ENCODE peak calls at places on chromosome 9, in ten cellular contexts. One of them, this sample, is unnamed.

GRCh38 chr9:21110708-21111576 is 30.7 kb downstream of the IFNW1 start:
- DNase-seq in GM12878: peak; percentile 44
- DNase-seq in neuronal stem cell: peak; percentile 76
- DNase-seq in endodermal cell: no peak
- DNase-seq in fibroblast of lung: peak; percentile 62
- DNase-seq in neural progenitor cell: peak; percentile 79
- DNase-seq in PC-3: peak; percentile 79
- DNase-seq in mesendoderm: peak; percentile 85
- DNase-seq in kidney: no peak
- DNase-seq in GM23248: peak; percentile 68
- DNase-seq in this sample: peak; percentile 41

GRCh38 chr9:121298016-121298538 is 30.1 kb downstream of the GSN start:
- DNase-seq in GM12878: no peak
- DNase-seq in neuronal stem cell: peak; percentile 21
- DNase-seq in endodermal cell: peak; percentile 47
- DNase-seq in fibroblast of lung: no peak
- DNase-seq in neural progenitor cell: peak; percentile 19
- DNase-seq in PC-3: no peak
- DNase-seq in mesendoderm: no peak
- DNase-seq in kidney: no peak
- DNase-seq in GM23248: no peak
- DNase-seq in this sample: no peak

GRCh38 chr9:33187519-33188218 is 20.5 kb upstream of the B4GALT1 start:
- DNase-seq in GM12878: no peak
- DNase-seq in neuronal stem cell: no peak
- DNase-seq in endodermal cell: peak; percentile 75
- DNase-seq in fibroblast of lung: peak; percentile 79
- DNase-seq in neural progenitor cell: no peak
- DNase-seq in PC-3: no peak
- DNase-seq in mesendoderm: peak; percentile 55
- DNase-seq in kidney: no peak
- DNase-seq in GM23248: peak; percentile 88
- DNase-seq in this sample: no peak

GRCh38 chr9:125493384-125493783 is 213.6 kb downstream of the MAPKAP1 start:
- DNase-seq in GM12878: no peak
- DNase-seq in neuronal stem cell: no peak
- DNase-seq in endodermal cell: no peak
- DNase-seq in fibroblast of lung: no peak
- DNase-seq in neural progenitor cell: no peak
- DNase-seq in PC-3: no peak
- DNase-seq in mesendoderm: no peak
- DNase-seq in kidney: no peak
- DNase-seq in GM23248: no peak
- DNase-seq in this sample: no peak

GRCh38 chr9:79222483-79222882 is 349.3 kb upstream of the TLE4 start:
- DNase-seq in GM12878: no peak
- DNase-seq in neuronal stem cell: no peak
- DNase-seq in endodermal cell: no peak
- DNase-seq in fibroblast of lung: peak; percentile 76
- DNase-seq in neural progenitor cell: no peak
- DNase-seq in PC-3: no peak
- DNase-seq in mesendoderm: no peak
- DNase-seq in kidney: no peak
- DNase-seq in GM23248: peak; percentile 45
- DNase-seq in this sample: no peak

GRCh38 chr9:35658894-35659220 is 765 bp downstream of the CCDC107 start:
- DNase-seq in GM12878: no peak
- DNase-seq in neuronal stem cell: no peak
- DNase-seq in endodermal cell: no peak
- DNase-seq in fibroblast of lung: peak; percentile 70
- DNase-seq in neural progenitor cell: peak; percentile 47
- DNase-seq in PC-3: peak; percentile 62
- DNase-seq in mesendoderm: peak; percentile 30
- DNase-seq in kidney: peak; percentile 74
- DNase-seq in GM23248: peak; percentile 85
- DNase-seq in this sample: peak; percentile 47

GRCh38 chr9:68705636-68706578 is 867 bp downstream of the PIP5K1B start:
- DNase-seq in GM12878: no peak
- DNase-seq in neuronal stem cell: no peak
- DNase-seq in endodermal cell: peak; percentile 63
- DNase-seq in fibroblast of lung: peak; percentile 6
- DNase-seq in neural progenitor cell: peak; percentile 31
- DNase-seq in PC-3: no peak
- DNase-seq in mesendoderm: peak; percentile 52
- DNase-seq in kidney: peak; percentile 77
- DNase-seq in GM23248: no peak
- DNase-seq in this sample: no peak

GRCh38 chr9:109469646-109470358 is 28.3 kb downstream of the PTPN3 start:
- DNase-seq in GM12878: peak; percentile 30
- DNase-seq in neuronal stem cell: peak; percentile 55
- DNase-seq in endodermal cell: peak; percentile 92
- DNase-seq in fibroblast of lung: peak; percentile 74
- DNase-seq in neural progenitor cell: peak; percentile 77
- DNase-seq in PC-3: peak; percentile 80
- DNase-seq in mesendoderm: peak; percentile 78
- DNase-seq in kidney: peak; percentile 80
- DNase-seq in GM23248: peak; percentile 85
- DNase-seq in this sample: peak; percentile 84

GRCh38 chr9:3760031-3760430 is 234.2 kb upstream of the RFX3 start:
- DNase-seq in GM12878: no peak
- DNase-seq in neuronal stem cell: peak; percentile 21
- DNase-seq in endodermal cell: no peak
- DNase-seq in fibroblast of lung: peak; percentile 52
- DNase-seq in neural progenitor cell: peak; percentile 61
- DNase-seq in PC-3: peak; percentile 64
- DNase-seq in mesendoderm: no peak
- DNase-seq in kidney: no peak
- DNase-seq in GM23248: no peak
- DNase-seq in this sample: no peak

DNA sequence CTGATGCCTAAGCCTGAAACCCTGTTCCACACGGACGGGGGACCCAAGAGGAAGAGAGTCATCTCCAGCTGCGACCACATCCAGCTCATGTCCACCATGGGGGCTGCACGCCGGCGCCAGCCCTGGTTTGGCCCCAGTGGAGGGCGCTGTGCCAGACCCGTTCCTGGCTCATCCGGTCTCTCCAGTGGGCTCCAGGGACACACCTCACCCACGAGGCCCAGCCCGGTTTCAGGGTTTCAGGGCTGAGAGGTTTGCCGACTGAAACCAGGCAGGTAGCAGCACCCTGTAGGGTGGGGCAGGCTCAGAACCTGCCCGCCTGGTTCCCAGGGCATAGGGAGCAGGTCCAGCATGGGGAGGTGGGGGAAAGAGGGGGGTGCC is 71.4 kb upstream of the STXBP1 start:
- DNase-seq in GM12878: no peak
- DNase-seq in neuronal stem cell: no peak
- DNase-seq in endodermal cell: peak; percentile 81
- DNase-seq in fibroblast of lung: no peak
- DNase-seq in neural progenitor cell: peak; percentile 28
- DNase-seq in PC-3: peak; percentile 42
- DNase-seq in mesendoderm: no peak
- DNase-seq in kidney: no peak
- DNase-seq in GM23248: no peak
- DNase-seq in this sample: no peak
- H3K9ac ChIP-seq in GM12878: no peak overlapping the region
- H3K9ac ChIP-seq in neuronal stem cell: peak overlapping the region; percentile 54
- H3K9ac ChIP-seq in endodermal cell: no peak overlapping the region
- H3K9ac ChIP-seq in fibroblast of lung: no peak overlapping the region
- H3K9ac ChIP-seq in neural progenitor cell: no peak overlapping the region
- H3K9ac ChIP-seq in PC-3: no peak overlapping the region
- H3K9ac ChIP-seq in mesendoderm: no peak overlapping the region
- H3K9ac ChIP-seq in kidney: no peak overlapping the region
- H3K9ac ChIP-seq in GM23248: no peak overlapping the region
- H3K9ac ChIP-seq in this sample: no peak overlapping the region

GRCh38 chr9:133955821-133956411 is 36.2 kb downstream of the VAV2 start:
- DNase-seq in GM12878: no peak
- DNase-seq in neuronal stem cell: peak; percentile 47
- DNase-seq in endodermal cell: peak; percentile 86
- DNase-seq in fibroblast of lung: peak; percentile 48
- DNase-seq in neural progenitor cell: peak; percentile 78
- DNase-seq in PC-3: no peak
- DNase-seq in mesendoderm: peak; percentile 82
- DNase-seq in kidney: peak; percentile 84
- DNase-seq in GM23248: peak; percentile 47
- DNase-seq in this sample: no peak

GRCh38 chr9:133953621-133953975 is 38.5 kb downstream of the VAV2 start:
- DNase-seq in GM12878: no peak
- DNase-seq in neuronal stem cell: no peak
- DNase-seq in endodermal cell: no peak
- DNase-seq in fibroblast of lung: no peak
- DNase-seq in neural progenitor cell: no peak
- DNase-seq in PC-3: no peak
- DNase-seq in mesendoderm: no peak
- DNase-seq in kidney: peak; percentile 66
- DNase-seq in GM23248: no peak
- DNase-seq in this sample: no peak

GRCh38 chr9:133953976-133954709 is 38.0 kb downstream of the VAV2 start:
- DNase-seq in GM12878: peak; percentile 61
- DNase-seq in neuronal stem cell: no peak
- DNase-seq in endodermal cell: no peak
- DNase-seq in fibroblast of lung: no peak
- DNase-seq in neural progenitor cell: no peak
- DNase-seq in PC-3: no peak
- DNase-seq in mesendoderm: no peak
- DNase-seq in kidney: peak; percentile 76
- DNase-seq in GM23248: no peak
- DNase-seq in this sample: no peak

GRCh38 chr9:133956520-133957076 is 35.5 kb downstream of the VAV2 start:
- DNase-seq in GM12878: no peak
- DNase-seq in neuronal stem cell: no peak
- DNase-seq in endodermal cell: peak; percentile 81
- DNase-seq in fibroblast of lung: peak; percentile 34
- DNase-seq in neural progenitor cell: peak; percentile 37
- DNase-seq in PC-3: no peak
- DNase-seq in mesendoderm: peak; percentile 44
- DNase-seq in kidney: peak; percentile 86
- DNase-seq in GM23248: peak; percentile 49
- DNase-seq in this sample: no peak

GRCh38 chr9:133954862-133955529 is 37.1 kb downstream of the VAV2 start:
- DNase-seq in GM12878: peak; percentile 59
- DNase-seq in neuronal stem cell: no peak
- DNase-seq in endodermal cell: no peak
- DNase-seq in fibroblast of lung: no peak
- DNase-seq in neural progenitor cell: no peak
- DNase-seq in PC-3: no peak
- DNase-seq in mesendoderm: no peak
- DNase-seq in kidney: peak; percentile 56
- DNase-seq in GM23248: no peak
- DNase-seq in this sample: no peak
- H3K27ac ChIP-seq in GM12878: peak overlapping the region; percentile 91
- H3K27ac ChIP-seq in neuronal stem cell: no peak overlapping the region
- H3K27ac ChIP-seq in endodermal cell: no peak overlapping the region
- H3K27ac ChIP-seq in fibroblast of lung: no peak overlapping the region
- H3K27ac ChIP-seq in neural progenitor cell: no peak overlapping the region
- H3K27ac ChIP-seq in PC-3: no peak overlapping the region
- H3K27ac ChIP-seq in mesendoderm: no peak overlapping the region
- H3K27ac ChIP-seq in kidney: no peak overlapping the region
- H3K27ac ChIP-seq in GM23248: no peak overlapping the region
- H3K27ac ChIP-seq in this sample: no peak overlapping the region

DNA sequence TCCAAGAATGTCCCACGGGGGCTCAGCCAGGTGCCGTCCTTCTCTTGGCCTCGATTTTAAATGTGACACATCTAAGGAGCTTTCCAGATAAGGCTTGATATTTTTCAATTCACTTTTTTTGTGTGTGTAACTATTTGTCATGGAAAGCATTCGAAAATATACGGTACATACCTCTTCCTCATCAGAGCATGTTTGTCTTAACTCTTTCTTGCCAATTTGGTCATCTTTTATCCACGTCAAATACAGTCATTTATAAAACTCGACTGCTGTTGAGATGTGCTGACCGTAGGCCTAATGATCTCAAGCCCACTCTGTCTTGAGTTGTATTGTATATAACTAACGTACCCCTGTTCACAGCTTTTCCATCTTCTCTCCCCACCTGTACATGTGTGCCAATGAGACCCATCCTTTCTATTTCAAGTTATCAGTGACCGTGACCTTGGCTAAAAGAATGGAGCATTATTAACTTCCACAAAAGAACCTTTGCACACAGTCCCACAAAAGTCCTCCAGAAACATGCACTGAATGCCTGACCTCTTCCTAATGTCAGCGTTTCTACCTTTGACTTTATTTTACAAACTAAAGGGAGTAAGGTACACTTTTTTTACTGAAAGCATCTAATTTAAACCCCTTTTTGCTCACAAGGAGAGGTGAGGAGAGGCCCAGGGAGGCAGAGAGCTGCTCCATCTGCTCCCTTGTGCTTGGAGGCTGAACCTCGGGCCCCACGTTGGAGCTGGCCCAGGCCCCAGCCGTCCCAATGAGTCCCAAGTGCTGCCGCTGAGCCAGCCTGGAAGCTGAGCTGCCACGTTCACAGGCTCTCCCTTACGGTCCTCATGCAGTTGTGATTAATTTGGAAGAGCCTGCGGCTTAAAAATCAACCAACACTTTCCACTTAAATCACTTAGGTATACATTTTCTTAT is 61.5 kb downstream of the IPPK start:
- DNase-seq in GM12878: no peak
- DNase-seq in neuronal stem cell: no peak
- DNase-seq in endodermal cell: no peak
- DNase-seq in fibroblast of lung: peak; percentile 64
- DNase-seq in neural progenitor cell: no peak
- DNase-seq in PC-3: no peak
- DNase-seq in mesendoderm: no peak
- DNase-seq in kidney: no peak
- DNase-seq in GM23248: peak; percentile 67
- DNase-seq in this sample: no peak
- H3K9ac ChIP-seq in GM12878: no peak overlapping the region
- H3K9ac ChIP-seq in neuronal stem cell: no peak overlapping the region
- H3K9ac ChIP-seq in endodermal cell: no peak overlapping the region
- H3K9ac ChIP-seq in fibroblast of lung: no peak overlapping the region
- H3K9ac ChIP-seq in neural progenitor cell: peak overlapping the region; percentile 25
- H3K9ac ChIP-seq in PC-3: no peak overlapping the region
- H3K9ac ChIP-seq in mesendoderm: no peak overlapping the region
- H3K9ac ChIP-seq in kidney: no peak overlapping the region
- H3K9ac ChIP-seq in GM23248: peak overlapping the region; percentile 48
- H3K9ac ChIP-seq in this sample: no peak overlapping the region

DNA sequence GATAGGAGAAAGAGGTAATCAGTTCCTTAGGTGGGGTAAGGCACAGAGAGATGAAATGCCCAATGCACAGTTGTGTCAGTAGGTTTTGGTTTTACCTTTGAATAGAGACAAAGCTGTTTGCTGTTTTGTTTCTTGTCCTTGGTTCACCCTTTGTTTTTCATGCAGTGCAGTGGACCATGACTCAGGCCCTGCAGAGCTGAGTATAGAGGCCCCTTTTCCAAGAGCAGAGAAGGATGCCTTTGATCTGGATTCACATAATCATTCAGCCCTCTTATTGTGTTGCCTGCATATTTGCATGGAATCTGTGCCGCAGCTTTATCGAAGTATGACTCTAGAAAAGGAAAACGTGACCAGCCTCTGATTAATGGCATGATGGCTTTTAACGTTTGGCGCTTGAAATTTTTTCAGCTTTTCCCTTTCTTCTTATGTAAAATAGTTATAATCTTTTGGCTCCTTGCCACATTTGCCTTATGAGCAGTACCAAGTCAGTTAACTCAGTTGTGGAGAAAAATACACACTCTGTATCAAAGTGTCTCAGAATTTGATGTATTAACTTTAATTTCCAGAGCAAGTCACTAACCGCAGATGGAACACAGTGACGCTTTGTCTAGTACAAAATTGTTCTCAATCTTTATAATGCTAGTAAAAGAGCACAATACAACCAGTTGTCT is 197.6 kb downstream of the KDM4C start:
- DNase-seq in GM12878: no peak
- DNase-seq in neuronal stem cell: peak; percentile 48
- DNase-seq in endodermal cell: no peak
- DNase-seq in fibroblast of lung: peak; percentile 88
- DNase-seq in neural progenitor cell: peak; percentile 67
- DNase-seq in PC-3: no peak
- DNase-seq in mesendoderm: peak; percentile 13
- DNase-seq in kidney: no peak
- DNase-seq in GM23248: peak; percentile 60
- DNase-seq in this sample: no peak
- H3K27ac ChIP-seq in GM12878: no peak overlapping the region
- H3K27ac ChIP-seq in neuronal stem cell: no peak overlapping the region
- H3K27ac ChIP-seq in endodermal cell: peak overlapping the region; percentile 72
- H3K27ac ChIP-seq in fibroblast of lung: no peak overlapping the region
- H3K27ac ChIP-seq in neural progenitor cell: no peak overlapping the region
- H3K27ac ChIP-seq in PC-3: no peak overlapping the region
- H3K27ac ChIP-seq in mesendoderm: no peak overlapping the region
- H3K27ac ChIP-seq in kidney: no peak overlapping the region
- H3K27ac ChIP-seq in GM23248: no peak overlapping the region
- H3K27ac ChIP-seq in this sample: no peak overlapping the region

This sample was measured in DND-41.